ENCODE peak calls at places on chromosome 16, in seven cellular contexts. K, C, O, F, Q, I and A are unnamed samples.
A peak's percentile ranks its signal among the peaks of the same experiment; 100 is the strongest.

GRCh38 chr16:88856122-88856827 is 472 bp downstream of the GALNS start:
- DNase-seq in F (no peak), K (no peak), O (no peak), Q (no peak), I (peak; percentile 90), C (no peak), A (peak; percentile 14)

GRCh38 chr16:84511821-84512220 is 7.4 kb upstream of the MEAK7 start:
- DNase-seq in Q (no peak), K (no peak), F (no peak), I (no peak), O (no peak), C (no peak), A (no peak)

GRCh38 chr16:13077816-13078215 is 176.4 kb downstream of the SHISA9 start:
- DNase-seq in Q (no peak), I (no peak), O (no peak), F (no peak), K (no peak), C (no peak), A (no peak)

GRCh38 chr16:89695875-89696597 is 5.5 kb downstream of the SPATA2L start:
- DNase-seq in F (peak; percentile 28), O (no peak), I (peak; percentile 71), K (no peak), Q (no peak), C (no peak), A (no peak)

GRCh38 chr16:60166-60565 is 6.5 kb downstream of the SNRNP25 start:
- DNase-seq in F (no peak), K (no peak), Q (no peak), I (peak; percentile 55), C (no peak), O (no peak), A (no peak)

GRCh38 chr16:17224859-17225258 is 245.9 kb downstream of the XYLT1 start:
- DNase-seq in Q (no peak), I (no peak), F (no peak), C (peak; percentile 36), O (peak; percentile 73), K (no peak), A (peak; percentile 69)

GRCh38 chr16:73202176-73202729 is 154.3 kb upstream of the ZFHX3 start:
- DNase-seq in K (no peak), F (no peak), C (no peak), O (no peak), Q (no peak), I (no peak), A (no peak)

GRCh38 chr16:85136213-85136704 is 24.0 kb upstream of the CIBAR2 start:
- DNase-seq in Q (no peak), I (no peak), O (peak; percentile 43), F (no peak), C (no peak), K (no peak), A (no peak)

GRCh38 chr16:22838681-22839080 is 24.7 kb downstream of the HS3ST2 start:
- DNase-seq in O (no peak), Q (no peak), C (no peak), K (no peak), I (no peak), F (no peak), A (no peak)

GRCh38 chr16:1789643-1790045 is 3.9 kb downstream of the IGFALS start:
- DNase-seq in I (peak; percentile 71), C (no peak), F (no peak), K (no peak), O (no peak), Q (no peak), A (no peak)

GRCh38 chr16:81842564-81843242 is 63.6 kb downstream of the PLCG2 start:
- DNase-seq in O (no peak), F (no peak), I (no peak), C (no peak), K (no peak), Q (no peak), A (no peak)

GRCh38 chr16:66127459-66128362 is 238.8 kb upstream of the CDH5 start:
- DNase-seq in C (no peak), Q (peak; percentile 28), O (no peak), F (peak; percentile 56), I (no peak), K (no peak), A (no peak)

GRCh38 chr16:25051446-25052160 is 36.4 kb upstream of the ARHGAP17 start:
- DNase-seq in I (no peak), C (no peak), K (no peak), F (no peak), O (no peak), Q (peak; percentile 31), A (no peak)

GRCh38 chr16:5056347-5056746 is 9.4 kb downstream of the C16orf89 start:
- DNase-seq in Q (peak; percentile 24), C (peak; percentile 29), F (peak; percentile 71), K (no peak), I (peak; percentile 80), O (no peak), A (no peak)

GRCh38 chr16:30567160-30567990 is 4.1 kb downstream of the ZNF688 start:
- DNase-seq in K (no peak), F (no peak), I (no peak), C (no peak), O (no peak), Q (no peak), A (no peak)

GRCh38 chr16:87706278-87707000 is 59.3 kb downstream of the KLHDC4 start:
- DNase-seq in I (no peak), C (no peak), F (no peak), Q (no peak), O (no peak), K (no peak), A (no peak)

GRCh38 chr16:79943738-79944137 is 343.2 kb upstream of the MAF start:
- DNase-seq in C (no peak), K (no peak), I (no peak), O (no peak), F (no peak), Q (no peak), A (no peak)

GRCh38 chr16:31713945-31714898 is 159.4 kb upstream of the ZNF267 start:
- DNase-seq in I (no peak), C (no peak), Q (peak; percentile 43), K (no peak), O (no peak), F (peak; percentile 60), A (no peak)

GRCh38 chr16:29790949-29791844 is 646 bp downstream of the KIF22 start:
- DNase-seq in Q (peak; percentile 29), K (no peak), O (no peak), F (peak; percentile 39), I (no peak), C (no peak), A (no peak)

GRCh38 chr16:84735846-84736586 is 36.2 kb downstream of the USP10 start:
- DNase-seq in K (no peak), F (peak; percentile 51), Q (no peak), I (no peak), C (peak; percentile 68), O (no peak), A (peak; percentile 44)

GRCh38 chr16:24178496-24178895 is 77.6 kb upstream of the CACNG3 start:
- DNase-seq in F (no peak), C (no peak), O (no peak), Q (no peak), I (no peak), K (no peak), A (no peak)

GRCh38 chr16:28019218-28019617 is 44.3 kb downstream of the GSG1L start:
- DNase-seq in F (no peak), O (no peak), I (no peak), C (no peak), K (no peak), Q (no peak), A (no peak)

GRCh38 chr16:79758615-79759346 is 158.2 kb upstream of the MAF start:
- DNase-seq in Q (no peak), F (no peak), I (no peak), C (no peak), K (no peak), O (no peak), A (peak; percentile 28)

GRCh38 chr16:50858376-50858775 is 116.5 kb downstream of the CYLD start:
- DNase-seq in K (peak; percentile 31), O (no peak), C (no peak), I (no peak), F (no peak), Q (no peak), A (no peak)

GRCh38 chr16:21650517-21650916 is 1.9 kb downstream of the IGSF6 start:
- DNase-seq in I (no peak), O (no peak), Q (no peak), F (no peak), K (no peak), C (no peak), A (no peak)

GRCh38 chr16:73956592-73957495 is 339.8 kb upstream of the PSMD7 start:
- DNase-seq in C (peak; percentile 54), K (no peak), F (peak; percentile 65), I (no peak), O (peak; percentile 30), Q (peak; percentile 53), A (peak; percentile 49)

GRCh38 chr16:50263940-50264929 is 2.1 kb upstream of the ADCY7 start:
- DNase-seq in O (no peak), C (no peak), I (no peak), F (no peak), K (no peak), Q (no peak), A (no peak)

DNA sequence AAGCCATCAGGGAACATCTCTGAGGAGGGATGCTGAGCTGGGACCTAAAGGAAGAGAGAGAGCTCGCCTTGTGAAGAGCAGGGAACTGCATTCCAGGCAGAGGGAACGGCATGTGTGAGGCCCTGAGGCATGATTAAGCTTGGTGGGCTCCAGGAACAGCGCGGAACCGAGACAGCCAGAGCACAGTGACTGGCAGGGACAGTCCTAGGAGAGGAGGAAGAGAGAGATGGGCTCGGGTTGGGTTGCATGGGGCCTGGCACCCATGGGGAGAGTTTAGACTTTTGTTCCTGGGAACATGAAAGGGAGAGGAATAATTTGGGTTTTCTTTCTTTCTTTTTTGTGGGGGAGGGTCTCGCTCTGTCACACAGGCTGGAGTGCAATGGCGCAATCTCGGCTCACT is 39.2 kb upstream of the CPNE2 start:
- DNase-seq in Q (no peak), O (no peak), C (no peak), K (no peak), I (no peak), F (no peak), A (no peak)
- TF ChIP-seq POLR2AphosphoS5 in Q (no peak), O (no peak), C (no peak), K (no peak), I (no peak), F (no peak), A (no peak)

DNA sequence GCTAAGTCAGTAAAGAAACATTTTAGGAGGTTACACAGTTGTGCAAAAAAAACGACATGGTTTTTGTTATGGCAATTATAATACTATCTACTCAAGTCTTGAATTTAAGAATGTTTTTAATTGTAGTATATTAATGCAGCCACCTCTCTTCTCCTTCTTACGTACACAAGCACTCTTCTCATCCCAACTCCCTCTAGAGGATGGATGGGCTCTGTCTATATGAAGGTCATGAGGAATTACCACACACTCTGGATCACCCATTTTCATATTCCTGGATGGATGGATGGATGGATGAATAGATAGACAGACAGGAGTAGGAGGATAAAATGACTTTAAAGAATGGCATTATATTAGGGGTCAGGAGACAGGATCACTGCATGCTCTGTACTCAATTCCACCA is 120.0 kb downstream of the PHKB start:
- DNase-seq in Q (no peak), C (no peak), O (no peak), I (no peak), K (no peak), F (no peak), A (no peak)
- TF ChIP-seq CTCF in Q (no peak), C (no peak), O (no peak), I (no peak), K (no peak), F (no peak), A (no peak)

GRCh38 chr16:67965668-67966548 is 2.5 kb downstream of the SLC12A4 start:
- DNase-seq in O (peak; percentile 58), C (no peak), I (no peak), F (no peak), Q (no peak), K (no peak), A (no peak)
- H3K4me3 ChIP-seq in O (peak overlapping the region; percentile 96), C (peak overlapping the region; percentile 80), I (no peak overlapping the region), F (peak overlapping the region; percentile 79), Q (peak overlapping the region; percentile 97), K (peak overlapping the region; percentile 81), A (peak overlapping the region; percentile 78)

GRCh38 chr16:69351309-69352027 is at the start of gene TMED6:
- DNase-seq in O (no peak), K (no peak), F (no peak), I (peak; percentile 24), C (peak; percentile 63), Q (no peak), A (no peak)
- TF ChIP-seq POLR2AphosphoS5 in O (no peak), K (no peak), F (no peak), I (no peak), C (no peak), Q (no peak), A (no peak)